ENCODE peak calls at places on chromosomes 6 and 20, in seven cellular contexts. One of them, this sample, is unnamed.

GRCh38 chr6:153170511-153170910 is 39.4 kb upstream of the RGS17 start:
- DNase-seq in trophoblast cell: peak
- DNase-seq in H1: no peak
- DNase-seq in IMR-90: peak
- DNase-seq in neuronal stem cell: no peak
- DNase-seq in mesendoderm: peak
- DNase-seq in H9: no peak
- DNase-seq in this sample: peak

GRCh38 chr6:157034433-157035230 is 257.5 kb downstream of the ARID1B start:
- DNase-seq in trophoblast cell: peak
- DNase-seq in H1: no peak
- DNase-seq in IMR-90: peak
- DNase-seq in neuronal stem cell: no peak
- DNase-seq in mesendoderm: peak
- DNase-seq in H9: no peak
- DNase-seq in this sample: peak

GRCh38 chr6:23533311-23533710 is 592.7 kb upstream of the NRSN1 start:
- DNase-seq in trophoblast cell: no peak
- DNase-seq in H1: no peak
- DNase-seq in IMR-90: no peak
- DNase-seq in neuronal stem cell: no peak
- DNase-seq in mesendoderm: no peak
- DNase-seq in H9: no peak
- DNase-seq in this sample: no peak

GRCh38 chr6:53227847-53228246 is 79.2 kb upstream of the GCM1 start:
- DNase-seq in trophoblast cell: no peak
- DNase-seq in H1: no peak
- DNase-seq in IMR-90: no peak
- DNase-seq in neuronal stem cell: no peak
- DNase-seq in mesendoderm: no peak
- DNase-seq in H9: no peak
- DNase-seq in this sample: no peak

GRCh38 chr6:150150458-150150820 is 7.6 kb downstream of the PPP1R14C start:
- DNase-seq in trophoblast cell: no peak
- DNase-seq in H1: no peak
- DNase-seq in IMR-90: no peak
- DNase-seq in neuronal stem cell: no peak
- DNase-seq in mesendoderm: no peak
- DNase-seq in H9: no peak
- DNase-seq in this sample: no peak

GRCh38 chr6:49205526-49205925 is 257.5 kb downstream of the MMUT start:
- DNase-seq in trophoblast cell: no peak
- DNase-seq in H1: no peak
- DNase-seq in IMR-90: no peak
- DNase-seq in neuronal stem cell: no peak
- DNase-seq in mesendoderm: no peak
- DNase-seq in H9: no peak
- DNase-seq in this sample: no peak

GRCh38 chr20:2840967-2841531 is 504 bp downstream of the VPS16 start:
- DNase-seq in trophoblast cell: peak
- DNase-seq in H1: no peak
- DNase-seq in IMR-90: peak
- DNase-seq in neuronal stem cell: no peak
- DNase-seq in mesendoderm: peak
- DNase-seq in H9: peak
- DNase-seq in this sample: peak

GRCh38 chr20:23206995-23207394 is 120.9 kb upstream of the CD93 start:
- DNase-seq in trophoblast cell: no peak
- DNase-seq in H1: no peak
- DNase-seq in IMR-90: no peak
- DNase-seq in neuronal stem cell: no peak
- DNase-seq in mesendoderm: no peak
- DNase-seq in H9: no peak
- DNase-seq in this sample: no peak

GRCh38 chr6:139580592-139581484 is 206.4 kb upstream of the CITED2 start:
- DNase-seq in trophoblast cell: no peak
- DNase-seq in H1: no peak
- DNase-seq in IMR-90: no peak
- DNase-seq in neuronal stem cell: no peak
- DNase-seq in mesendoderm: no peak
- DNase-seq in H9: no peak
- DNase-seq in this sample: no peak

GRCh38 chr6:167797079-167797870 is 29.4 kb upstream of the AFDN start:
- DNase-seq in trophoblast cell: peak
- DNase-seq in H1: no peak
- DNase-seq in IMR-90: no peak
- DNase-seq in neuronal stem cell: no peak
- DNase-seq in mesendoderm: peak
- DNase-seq in H9: no peak
- DNase-seq in this sample: no peak

GRCh38 chr6:10269814-10270472 is 144.9 kb downstream of the TFAP2A start:
- DNase-seq in trophoblast cell: no peak
- DNase-seq in H1: no peak
- DNase-seq in IMR-90: no peak
- DNase-seq in neuronal stem cell: no peak
- DNase-seq in mesendoderm: no peak
- DNase-seq in H9: no peak
- DNase-seq in this sample: no peak

GRCh38 chr6:33607784-33608161 is 13.3 kb upstream of the ITPR3 start:
- DNase-seq in trophoblast cell: no peak
- DNase-seq in H1: no peak
- DNase-seq in IMR-90: no peak
- DNase-seq in neuronal stem cell: no peak
- DNase-seq in mesendoderm: peak
- DNase-seq in H9: no peak
- DNase-seq in this sample: no peak

GRCh38 chr6:21382821-21383455 is 210.6 kb upstream of the SOX4 start:
- DNase-seq in trophoblast cell: no peak
- DNase-seq in H1: no peak
- DNase-seq in IMR-90: no peak
- DNase-seq in neuronal stem cell: no peak
- DNase-seq in mesendoderm: no peak
- DNase-seq in H9: no peak
- DNase-seq in this sample: no peak

GRCh38 chr6:138028893-138029292 is 78.3 kb downstream of the PERP start:
- DNase-seq in trophoblast cell: no peak
- DNase-seq in H1: no peak
- DNase-seq in IMR-90: no peak
- DNase-seq in neuronal stem cell: no peak
- DNase-seq in mesendoderm: no peak
- DNase-seq in H9: no peak
- DNase-seq in this sample: no peak

GRCh38 chr20:18919996-18920395 is 106.4 kb downstream of the SCP2D1 start:
- DNase-seq in trophoblast cell: no peak
- DNase-seq in H1: no peak
- DNase-seq in IMR-90: no peak
- DNase-seq in neuronal stem cell: no peak
- DNase-seq in mesendoderm: no peak
- DNase-seq in H9: no peak
- DNase-seq in this sample: no peak

GRCh38 chr20:58647814-58648501 is 3.1 kb upstream of the STX16 start:
- DNase-seq in trophoblast cell: no peak
- DNase-seq in H1: no peak
- DNase-seq in IMR-90: peak
- DNase-seq in neuronal stem cell: no peak
- DNase-seq in mesendoderm: no peak
- DNase-seq in H9: no peak
- DNase-seq in this sample: no peak

GRCh38 chr6:168007592-168008338 is 10.3 kb downstream of the KIF25 start:
- DNase-seq in trophoblast cell: peak
- DNase-seq in H1: no peak
- DNase-seq in IMR-90: peak
- DNase-seq in neuronal stem cell: no peak
- DNase-seq in mesendoderm: peak
- DNase-seq in H9: no peak
- DNase-seq in this sample: peak

GRCh38 chr6:13418838-13419237 is 68.6 kb downstream of the GFOD1 start:
- DNase-seq in trophoblast cell: no peak
- DNase-seq in H1: no peak
- DNase-seq in IMR-90: no peak
- DNase-seq in neuronal stem cell: no peak
- DNase-seq in mesendoderm: no peak
- DNase-seq in H9: no peak
- DNase-seq in this sample: no peak

GRCh38 chr20:58023346-58023745 is 205.1 kb downstream of the ANKRD60 start:
- DNase-seq in trophoblast cell: no peak
- DNase-seq in H1: no peak
- DNase-seq in IMR-90: no peak
- DNase-seq in neuronal stem cell: no peak
- DNase-seq in mesendoderm: no peak
- DNase-seq in H9: no peak
- DNase-seq in this sample: no peak

GRCh38 chr20:53210931-53211330 is 238.8 kb downstream of the TSHZ2 start:
- DNase-seq in trophoblast cell: no peak
- DNase-seq in H1: no peak
- DNase-seq in IMR-90: no peak
- DNase-seq in neuronal stem cell: no peak
- DNase-seq in mesendoderm: no peak
- DNase-seq in H9: no peak
- DNase-seq in this sample: no peak

GRCh38 chr6:55825402-55826051 is 49.9 kb downstream of the BMP5 start:
- DNase-seq in trophoblast cell: peak
- DNase-seq in H1: no peak
- DNase-seq in IMR-90: peak
- DNase-seq in neuronal stem cell: peak
- DNase-seq in mesendoderm: peak
- DNase-seq in H9: no peak
- DNase-seq in this sample: peak

GRCh38 chr20:62824476-62825287 is 7.8 kb downstream of the COL9A3 start:
- DNase-seq in trophoblast cell: no peak
- DNase-seq in H1: no peak
- DNase-seq in IMR-90: no peak
- DNase-seq in neuronal stem cell: no peak
- DNase-seq in mesendoderm: peak
- DNase-seq in H9: peak
- DNase-seq in this sample: no peak

GRCh38 chr6:118187568-118188164 is 280.6 kb downstream of the SLC35F1 start:
- DNase-seq in trophoblast cell: peak
- DNase-seq in H1: no peak
- DNase-seq in IMR-90: no peak
- DNase-seq in neuronal stem cell: no peak
- DNase-seq in mesendoderm: no peak
- DNase-seq in H9: no peak
- DNase-seq in this sample: peak

GRCh38 chr6:40585661-40586269 is 1.4 kb downstream of the LRFN2 start:
- DNase-seq in trophoblast cell: no peak
- DNase-seq in H1: no peak
- DNase-seq in IMR-90: no peak
- DNase-seq in neuronal stem cell: peak
- DNase-seq in mesendoderm: peak
- DNase-seq in H9: peak
- DNase-seq in this sample: peak

GRCh38 chr6:162538643-162539064 is 188.9 kb downstream of the PRKN start:
- DNase-seq in trophoblast cell: no peak
- DNase-seq in H1: no peak
- DNase-seq in IMR-90: no peak
- DNase-seq in neuronal stem cell: no peak
- DNase-seq in mesendoderm: no peak
- DNase-seq in H9: no peak
- DNase-seq in this sample: no peak

GRCh38 chr20:1469925-1470571 is 3.4 kb upstream of the NSFL1C start:
- DNase-seq in trophoblast cell: peak
- DNase-seq in H1: peak
- DNase-seq in IMR-90: peak
- DNase-seq in neuronal stem cell: peak
- DNase-seq in mesendoderm: peak
- DNase-seq in H9: peak
- DNase-seq in this sample: peak

GRCh38 chr20:10781526-10781925 is 107.7 kb upstream of the JAG1 start:
- DNase-seq in trophoblast cell: no peak
- DNase-seq in H1: no peak
- DNase-seq in IMR-90: no peak
- DNase-seq in neuronal stem cell: no peak
- DNase-seq in mesendoderm: no peak
- DNase-seq in H9: no peak
- DNase-seq in this sample: no peak
- H2BK120ac ChIP-seq in trophoblast cell: no peak
- H2BK120ac ChIP-seq in H1: no peak
- H2BK120ac ChIP-seq in IMR-90: no peak
- H2BK120ac ChIP-seq in neuronal stem cell: no peak
- H2BK120ac ChIP-seq in mesendoderm: no peak
- H2BK120ac ChIP-seq in H9: no peak
- H2BK120ac ChIP-seq in this sample: no peak

GRCh38 chr6:31903957-31904356 is 2.1 kb upstream of the ZBTB12 start:
- DNase-seq in trophoblast cell: no peak
- DNase-seq in H1: no peak
- DNase-seq in IMR-90: peak
- DNase-seq in neuronal stem cell: no peak
- DNase-seq in mesendoderm: no peak
- DNase-seq in H9: no peak
- DNase-seq in this sample: peak
- H2BK120ac ChIP-seq in trophoblast cell: no peak
- H2BK120ac ChIP-seq in H1: no peak
- H2BK120ac ChIP-seq in IMR-90: no peak
- H2BK120ac ChIP-seq in neuronal stem cell: no peak
- H2BK120ac ChIP-seq in mesendoderm: no peak
- H2BK120ac ChIP-seq in H9: no peak
- H2BK120ac ChIP-seq in this sample: no peak

GRCh38 chr6:158648682-158649131 is 1.1 kb upstream of the SYTL3 start:
- DNase-seq in trophoblast cell: peak
- DNase-seq in H1: no peak
- DNase-seq in IMR-90: peak
- DNase-seq in neuronal stem cell: no peak
- DNase-seq in mesendoderm: no peak
- DNase-seq in H9: no peak
- DNase-seq in this sample: peak
- H2BK120ac ChIP-seq in trophoblast cell: no peak
- H2BK120ac ChIP-seq in H1: no peak
- H2BK120ac ChIP-seq in IMR-90: peak
- H2BK120ac ChIP-seq in neuronal stem cell: no peak
- H2BK120ac ChIP-seq in mesendoderm: no peak
- H2BK120ac ChIP-seq in H9: no peak
- H2BK120ac ChIP-seq in this sample: no peak

DNA sequence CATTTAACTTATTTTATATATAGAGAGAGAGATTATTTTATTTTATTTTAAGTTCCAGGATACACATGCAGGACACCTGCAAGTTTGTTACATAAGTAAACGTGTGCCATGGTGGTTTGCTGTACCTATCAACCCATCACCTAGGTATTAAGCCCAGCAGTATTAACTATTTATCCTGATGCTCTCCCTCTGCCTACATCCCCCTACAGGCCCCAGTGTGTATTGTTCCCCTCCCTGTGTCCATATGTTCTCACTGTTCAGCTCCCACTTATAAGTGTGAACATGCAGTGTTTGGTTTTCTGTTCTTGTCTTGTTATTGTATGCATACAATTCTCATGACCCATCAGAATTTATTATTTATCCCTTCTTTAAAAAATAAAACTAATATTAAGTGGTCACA is 34.6 kb downstream of the FKBP1C start:
- DNase-seq in trophoblast cell: no peak
- DNase-seq in H1: no peak
- DNase-seq in IMR-90: no peak
- DNase-seq in neuronal stem cell: no peak
- DNase-seq in mesendoderm: no peak
- DNase-seq in H9: peak
- DNase-seq in this sample: peak
- H2BK120ac ChIP-seq in trophoblast cell: no peak
- H2BK120ac ChIP-seq in H1: no peak
- H2BK120ac ChIP-seq in IMR-90: no peak
- H2BK120ac ChIP-seq in neuronal stem cell: no peak
- H2BK120ac ChIP-seq in mesendoderm: no peak
- H2BK120ac ChIP-seq in H9: no peak
- H2BK120ac ChIP-seq in this sample: no peak

GRCh38 chr20:33629979-33630378 is 32.1 kb upstream of the C20orf144 start:
- DNase-seq in trophoblast cell: no peak
- DNase-seq in H1: no peak
- DNase-seq in IMR-90: no peak
- DNase-seq in neuronal stem cell: no peak
- DNase-seq in mesendoderm: no peak
- DNase-seq in H9: no peak
- DNase-seq in this sample: no peak
- H2BK120ac ChIP-seq in trophoblast cell: no peak
- H2BK120ac ChIP-seq in H1: no peak
- H2BK120ac ChIP-seq in IMR-90: no peak
- H2BK120ac ChIP-seq in neuronal stem cell: no peak
- H2BK120ac ChIP-seq in mesendoderm: no peak
- H2BK120ac ChIP-seq in H9: no peak
- H2BK120ac ChIP-seq in this sample: no peak

This sample was measured in mesenchymal stem cell.